ENCODE peak calls at places on chromosomes 12 and 14, in four cellular contexts. I, O, T and V are unnamed samples.

GRCh38 chr12:12108441-12109058 is 37.8 kb downstream of the BCL2L14 start:
- DNase-seq in I (no peak), O (no peak), T (no peak), V (no peak)

GRCh38 chr12:103336940-103337339 is 158.8 kb downstream of the C12orf42 start:
- DNase-seq in I (no peak), O (no peak), T (no peak), V (no peak)

GRCh38 chr14:70754989-70755388 is 54.3 kb downstream of the MAP3K9 start:
- DNase-seq in I (no peak), O (no peak), T (peak; percentile 41), V (no peak)

GRCh38 chr14:60266021-60266937 is 17.3 kb downstream of the PPM1A start:
- DNase-seq in I (peak; percentile 11), O (no peak), T (peak; percentile 27), V (no peak)

GRCh38 chr12:41577995-41578394 is 389.9 kb downstream of the PDZRN4 start:
- DNase-seq in I (no peak), O (no peak), T (no peak), V (no peak)

GRCh38 chr14:42911642-42912041 is 1305.0 kb downstream of the LRFN5 start:
- DNase-seq in I (no peak), O (no peak), T (no peak), V (no peak)

GRCh38 chr14:35851823-35852222 is 25.7 kb downstream of the BRMS1L start:
- DNase-seq in I (no peak), O (no peak), T (no peak), V (no peak)

GRCh38 chr14:31895206-31895605 is 181.9 kb upstream of the ARHGAP5 start:
- DNase-seq in I (no peak), O (no peak), T (peak; percentile 35), V (no peak)

GRCh38 chr12:60977966-60978365 is 1282.2 kb upstream of the USP15 start:
- DNase-seq in I (no peak), O (no peak), T (no peak), V (no peak)

GRCh38 chr12:105071981-105072380 is 12.3 kb downstream of the ALDH1L2 start:
- DNase-seq in I (no peak), O (no peak), T (no peak), V (no peak)

GRCh38 chr12:52976574-52977071 is 27.7 kb downstream of the KRT18 start:
- DNase-seq in I (no peak), O (no peak), T (no peak), V (no peak)

GRCh38 chr14:99562848-99563748 is 40.9 kb downstream of the CCDC85C start:
- DNase-seq in I (peak; percentile 55), O (no peak), T (peak; percentile 84), V (no peak)

GRCh38 chr14:68979021-68979721 is at the start of gene ACTN1:
- DNase-seq in I (peak; percentile 86), O (peak; percentile 48), T (peak; percentile 94), V (peak; percentile 54)

GRCh38 chr14:28751467-28752058 is 15.0 kb upstream of the FOXG1 start:
- DNase-seq in I (no peak), O (no peak), T (peak; percentile 81), V (no peak)

GRCh38 chr14:103404032-103404918 is 19.1 kb downstream of the MARK3 start:
- DNase-seq in I (no peak), O (no peak), T (no peak), V (no peak)

GRCh38 chr14:103160321-103161053 is 37.2 kb downstream of the TNFAIP2 start:
- DNase-seq in I (no peak), O (no peak), T (no peak), V (no peak)

GRCh38 chr12:50314629-50315312 is 31.5 kb upstream of the LIMA1 start:
- DNase-seq in I (peak; percentile 45), O (no peak), T (peak; percentile 46), V (no peak)

GRCh38 chr14:79011920-79012204 is 841.7 kb downstream of the NRXN3 start:
- DNase-seq in I (no peak), O (no peak), T (no peak), V (no peak)

GRCh38 chr14:76015668-76016067 is 30.1 kb downstream of the IFT43 start:
- DNase-seq in I (no peak), O (no peak), T (no peak), V (no peak)

GRCh38 chr12:46825526-46826414 is at the start of gene SLC38A4:
- DNase-seq in I (no peak), O (no peak), T (peak; percentile 40), V (no peak)

GRCh38 chr12:41188841-41189394 is 798 bp downstream of the PDZRN4 start:
- DNase-seq in I (no peak), O (no peak), T (no peak), V (no peak)

GRCh38 chr12:26205298-26205697 is 9.9 kb downstream of the SSPN start:
- DNase-seq in I (no peak), O (no peak), T (no peak), V (no peak)

GRCh38 chr14:78764645-78765044 is 594.5 kb downstream of the NRXN3 start:
- DNase-seq in I (no peak), O (no peak), T (no peak), V (no peak)

GRCh38 chr14:80215756-80216581 is 4.7 kb upstream of the DIO2 start:
- DNase-seq in I (no peak), O (no peak), T (no peak), V (no peak)

DNA sequence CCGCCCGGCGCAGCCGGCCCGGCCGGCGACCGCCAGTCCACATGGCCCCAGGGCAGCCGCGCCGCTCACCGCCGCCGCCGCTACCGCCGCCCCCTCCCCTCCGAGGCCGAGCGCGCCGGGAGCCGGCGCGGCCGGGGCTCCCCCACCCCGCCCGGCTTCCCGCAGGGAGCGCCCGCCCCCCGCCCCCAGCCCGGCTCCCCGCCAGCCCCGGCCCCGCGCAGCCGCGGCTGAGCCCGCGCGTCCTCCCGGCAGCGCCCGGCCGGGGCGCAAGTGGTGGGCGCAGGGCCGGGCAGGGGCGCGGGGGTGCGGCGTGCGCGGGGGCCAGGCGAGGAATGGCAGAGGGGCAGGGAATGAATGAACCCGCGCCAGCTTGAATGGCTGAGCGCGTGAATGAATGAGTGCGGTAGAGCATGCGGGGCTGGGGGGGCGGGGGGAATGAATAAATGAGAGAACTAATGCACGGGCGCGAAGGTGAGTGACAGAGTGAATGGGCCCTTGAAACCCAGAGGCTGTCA is at the start of gene BEGAIN:
- DNase-seq in I (peak; percentile 86), O (no peak), T (no peak), V (no peak)
- TF ChIP-seq TAF1 in I (no peak), O (no peak), T (no peak), V (no peak)

DNA sequence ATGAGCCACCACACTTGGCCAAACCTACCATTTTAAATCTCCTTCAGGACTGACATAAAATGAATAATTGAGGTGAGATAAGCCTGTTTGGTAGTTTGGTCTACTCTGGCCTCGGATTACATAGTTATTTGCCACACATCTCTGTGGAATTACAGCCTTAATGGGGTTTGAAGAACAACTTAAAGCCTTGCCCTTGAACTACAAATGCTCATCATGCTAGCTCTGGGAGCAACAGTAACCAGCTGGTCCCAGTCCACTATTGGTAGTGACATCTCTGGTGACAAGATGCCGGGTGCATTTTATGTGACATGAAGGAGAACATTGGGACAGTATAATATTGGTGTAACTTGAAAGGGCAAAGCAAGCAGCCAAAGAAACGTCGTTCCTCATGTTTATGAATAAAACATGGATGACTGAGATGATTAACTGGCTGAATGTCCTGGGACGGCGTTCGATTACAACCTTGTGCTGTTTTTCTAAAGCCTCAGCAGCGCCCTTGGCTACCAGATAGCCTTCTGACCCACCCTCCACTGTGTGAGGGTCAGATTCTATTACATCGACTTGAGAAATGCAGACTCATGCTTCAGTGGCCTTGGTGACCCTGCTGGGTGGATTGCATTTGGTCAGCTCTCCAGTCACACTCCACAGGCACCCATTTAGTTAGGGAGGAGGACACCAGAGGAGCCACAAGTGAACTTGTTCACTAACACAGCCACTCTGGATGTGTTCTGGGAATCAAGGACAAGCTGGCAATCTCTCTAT is 41.5 kb downstream of the BEST3 start:
- DNase-seq in I (peak; percentile 57), O (no peak), T (peak; percentile 49), V (no peak)
- TF ChIP-seq POLR2A in I (no peak), O (no peak), T (no peak), V (no peak)

GRCh38 chr12:119314290-119314689 is 20.2 kb upstream of the CCDC60 start:
- DNase-seq in I (peak; percentile 61), O (no peak), T (no peak), V (no peak)

GRCh38 chr12:119322324-119322723 is 12.2 kb upstream of the CCDC60 start:
- DNase-seq in I (no peak), O (no peak), T (no peak), V (no peak)

GRCh38 chr12:119319638-119320037 is 14.9 kb upstream of the CCDC60 start:
- DNase-seq in I (no peak), O (no peak), T (no peak), V (no peak)

GRCh38 chr12:119320678-119321077 is 13.9 kb upstream of the CCDC60 start:
- DNase-seq in I (no peak), O (no peak), T (no peak), V (no peak)

DNA sequence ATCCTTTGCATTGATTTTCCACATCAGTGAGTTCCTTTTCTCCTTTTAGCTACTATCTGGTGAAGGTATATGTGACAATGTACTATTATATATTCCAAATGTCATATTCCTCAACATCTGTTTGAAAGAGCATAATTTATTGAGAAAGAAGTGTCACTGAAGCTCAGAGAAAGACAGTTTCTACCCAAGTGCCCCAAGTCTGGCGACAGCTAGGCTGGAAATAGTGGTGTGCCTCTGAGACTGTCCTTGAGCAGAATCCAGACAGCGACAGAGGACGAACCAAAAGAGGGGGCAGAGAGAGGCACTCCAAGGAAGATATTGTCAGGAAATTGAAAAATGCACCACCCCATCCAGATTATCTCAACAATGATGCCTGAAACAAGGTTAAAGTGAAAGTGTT is 15.7 kb upstream of the CCDC60 start:
- DNase-seq in I (no peak), O (no peak), T (no peak), V (no peak)
- TF ChIP-seq TAF1 in I (no peak), O (no peak), T (no peak), V (no peak)

GRCh38 chr14:91399868-91400640 is 17.6 kb downstream of the CCDC88C start:
- DNase-seq in I (no peak), O (peak; percentile 64), T (no peak), V (no peak)
- TF ChIP-seq POLR2A in I (no peak), O (no peak), T (no peak), V (no peak)

DNA sequence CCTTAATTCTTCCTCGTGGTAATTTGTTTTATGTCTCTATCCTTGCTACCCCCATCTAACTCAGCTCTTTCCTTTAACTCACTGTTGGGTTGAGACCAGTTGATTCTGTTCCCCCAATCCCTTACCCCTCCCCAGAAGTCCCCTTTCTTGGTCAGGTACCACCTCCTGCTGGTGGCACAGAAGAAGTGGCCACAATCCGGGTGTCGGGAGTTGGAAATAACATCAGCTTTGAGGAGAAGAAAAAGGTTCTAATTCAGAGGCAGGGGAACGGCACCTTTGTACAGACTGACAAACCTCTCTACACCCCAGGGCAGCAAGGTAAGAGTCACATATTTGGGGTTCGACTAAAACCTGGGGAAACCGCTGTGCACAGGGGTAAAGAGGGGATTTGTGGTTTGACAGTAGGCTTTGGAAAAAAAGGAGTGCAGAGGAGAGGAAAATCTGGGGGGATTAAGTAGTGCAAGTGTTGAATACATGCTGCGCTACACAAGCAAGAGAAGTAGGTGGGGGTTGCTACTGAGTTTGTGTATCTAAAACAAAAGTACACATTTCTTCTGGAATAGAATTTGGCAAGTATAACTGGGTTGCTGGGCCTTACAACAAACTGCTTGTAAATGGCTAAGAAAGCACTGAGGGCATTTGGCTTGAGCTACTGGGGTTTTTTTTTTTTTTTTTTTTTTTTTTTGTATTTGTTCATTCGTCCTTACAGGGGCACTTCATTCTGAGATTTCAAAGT is 1.3 kb downstream of the A2ML1 start:
- DNase-seq in I (peak; percentile 24), O (no peak), T (no peak), V (no peak)
- TF ChIP-seq TAF1 in I (no peak), O (no peak), T (no peak), V (no peak)